ENCODE peak calls at places on chromosomes 4 and X, in eight cellular contexts. One of them, this sample, is unnamed.

GRCh38 chrX:109839694-109840358 is 106.8 kb upstream of the ACSL4 start:
- ATAC-seq in HCT116: peak
- ATAC-seq in GM23338: peak
- ATAC-seq in left colon: no peak
- ATAC-seq in activated CD4-positive, alpha-beta T cell treated with anti-CD3 and anti-CD28 coated beads for 36 hours: no peak
- ATAC-seq in activated T-helper 17 cell treated with anti-CD3 and anti-CD28 coated beads, Interleukin-2, amount 50 U/mL, for 72 hours: no peak
- ATAC-seq in activated CD8-positive, alpha-beta memory T cell treated with anti-CD3 and anti-CD28 coated beads, Interleukin-2, amount 10 ng/mL, durations not matched to agents 7 days and 5 days: no peak
- ATAC-seq in A549: peak
- ATAC-seq in this sample: peak

GRCh38 chr4:66252291-66252690 is 582.0 kb upstream of the EPHA5 start:
- ATAC-seq in HCT116: no peak
- ATAC-seq in GM23338: no peak
- ATAC-seq in left colon: no peak
- ATAC-seq in activated CD4-positive, alpha-beta T cell treated with anti-CD3 and anti-CD28 coated beads for 36 hours: no peak
- ATAC-seq in activated T-helper 17 cell treated with anti-CD3 and anti-CD28 coated beads, Interleukin-2, amount 50 U/mL, for 72 hours: no peak
- ATAC-seq in activated CD8-positive, alpha-beta memory T cell treated with anti-CD3 and anti-CD28 coated beads, Interleukin-2, amount 10 ng/mL, durations not matched to agents 7 days and 5 days: no peak
- ATAC-seq in A549: no peak
- ATAC-seq in this sample: no peak

GRCh38 chr4:1081689-1082040 is 31.7 kb downstream of the RNF212 start:
- ATAC-seq in HCT116: peak
- ATAC-seq in GM23338: no peak
- ATAC-seq in left colon: no peak
- ATAC-seq in activated CD4-positive, alpha-beta T cell treated with anti-CD3 and anti-CD28 coated beads for 36 hours: peak
- ATAC-seq in activated T-helper 17 cell treated with anti-CD3 and anti-CD28 coated beads, Interleukin-2, amount 50 U/mL, for 72 hours: peak
- ATAC-seq in activated CD8-positive, alpha-beta memory T cell treated with anti-CD3 and anti-CD28 coated beads, Interleukin-2, amount 10 ng/mL, durations not matched to agents 7 days and 5 days: peak
- ATAC-seq in A549: peak
- ATAC-seq in this sample: no peak

GRCh38 chr4:186699298-186699697 is 24.4 kb downstream of the FAT1 start:
- ATAC-seq in HCT116: peak
- ATAC-seq in GM23338: no peak
- ATAC-seq in left colon: peak
- ATAC-seq in activated CD4-positive, alpha-beta T cell treated with anti-CD3 and anti-CD28 coated beads for 36 hours: no peak
- ATAC-seq in activated T-helper 17 cell treated with anti-CD3 and anti-CD28 coated beads, Interleukin-2, amount 50 U/mL, for 72 hours: no peak
- ATAC-seq in activated CD8-positive, alpha-beta memory T cell treated with anti-CD3 and anti-CD28 coated beads, Interleukin-2, amount 10 ng/mL, durations not matched to agents 7 days and 5 days: no peak
- ATAC-seq in A549: no peak
- ATAC-seq in this sample: no peak

GRCh38 chrX:153475751-153476281 is 5.4 kb upstream of the HAUS7 start:
- ATAC-seq in HCT116: no peak
- ATAC-seq in GM23338: no peak
- ATAC-seq in left colon: no peak
- ATAC-seq in activated CD4-positive, alpha-beta T cell treated with anti-CD3 and anti-CD28 coated beads for 36 hours: no peak
- ATAC-seq in activated T-helper 17 cell treated with anti-CD3 and anti-CD28 coated beads, Interleukin-2, amount 50 U/mL, for 72 hours: no peak
- ATAC-seq in activated CD8-positive, alpha-beta memory T cell treated with anti-CD3 and anti-CD28 coated beads, Interleukin-2, amount 10 ng/mL, durations not matched to agents 7 days and 5 days: no peak
- ATAC-seq in A549: no peak
- ATAC-seq in this sample: no peak

GRCh38 chrX:39439910-39440733 is 638.9 kb downstream of the MID1IP1 start:
- ATAC-seq in HCT116: no peak
- ATAC-seq in GM23338: no peak
- ATAC-seq in left colon: no peak
- ATAC-seq in activated CD4-positive, alpha-beta T cell treated with anti-CD3 and anti-CD28 coated beads for 36 hours: peak
- ATAC-seq in activated T-helper 17 cell treated with anti-CD3 and anti-CD28 coated beads, Interleukin-2, amount 50 U/mL, for 72 hours: peak
- ATAC-seq in activated CD8-positive, alpha-beta memory T cell treated with anti-CD3 and anti-CD28 coated beads, Interleukin-2, amount 10 ng/mL, durations not matched to agents 7 days and 5 days: peak
- ATAC-seq in A549: no peak
- ATAC-seq in this sample: no peak

GRCh38 chrX:77298790-77299189 is 148.4 kb upstream of the FGF16 start:
- ATAC-seq in HCT116: no peak
- ATAC-seq in GM23338: no peak
- ATAC-seq in left colon: no peak
- ATAC-seq in activated CD4-positive, alpha-beta T cell treated with anti-CD3 and anti-CD28 coated beads for 36 hours: no peak
- ATAC-seq in activated T-helper 17 cell treated with anti-CD3 and anti-CD28 coated beads, Interleukin-2, amount 50 U/mL, for 72 hours: no peak
- ATAC-seq in activated CD8-positive, alpha-beta memory T cell treated with anti-CD3 and anti-CD28 coated beads, Interleukin-2, amount 10 ng/mL, durations not matched to agents 7 days and 5 days: no peak
- ATAC-seq in A549: no peak
- ATAC-seq in this sample: no peak

GRCh38 chr4:25454491-25454890 is 77.4 kb downstream of the ANAPC4 start:
- ATAC-seq in HCT116: no peak
- ATAC-seq in GM23338: no peak
- ATAC-seq in left colon: no peak
- ATAC-seq in activated CD4-positive, alpha-beta T cell treated with anti-CD3 and anti-CD28 coated beads for 36 hours: no peak
- ATAC-seq in activated T-helper 17 cell treated with anti-CD3 and anti-CD28 coated beads, Interleukin-2, amount 50 U/mL, for 72 hours: no peak
- ATAC-seq in activated CD8-positive, alpha-beta memory T cell treated with anti-CD3 and anti-CD28 coated beads, Interleukin-2, amount 10 ng/mL, durations not matched to agents 7 days and 5 days: no peak
- ATAC-seq in A549: no peak
- ATAC-seq in this sample: no peak

GRCh38 chrX:24208494-24209240 is 59.1 kb downstream of the ZFX start:
- ATAC-seq in HCT116: no peak
- ATAC-seq in GM23338: no peak
- ATAC-seq in left colon: no peak
- ATAC-seq in activated CD4-positive, alpha-beta T cell treated with anti-CD3 and anti-CD28 coated beads for 36 hours: no peak
- ATAC-seq in activated T-helper 17 cell treated with anti-CD3 and anti-CD28 coated beads, Interleukin-2, amount 50 U/mL, for 72 hours: no peak
- ATAC-seq in activated CD8-positive, alpha-beta memory T cell treated with anti-CD3 and anti-CD28 coated beads, Interleukin-2, amount 10 ng/mL, durations not matched to agents 7 days and 5 days: no peak
- ATAC-seq in A549: no peak
- ATAC-seq in this sample: no peak

GRCh38 chrX:20452487-20452886 is 185.8 kb upstream of the RPS6KA3 start:
- ATAC-seq in HCT116: no peak
- ATAC-seq in GM23338: no peak
- ATAC-seq in left colon: no peak
- ATAC-seq in activated CD4-positive, alpha-beta T cell treated with anti-CD3 and anti-CD28 coated beads for 36 hours: peak
- ATAC-seq in activated T-helper 17 cell treated with anti-CD3 and anti-CD28 coated beads, Interleukin-2, amount 50 U/mL, for 72 hours: peak
- ATAC-seq in activated CD8-positive, alpha-beta memory T cell treated with anti-CD3 and anti-CD28 coated beads, Interleukin-2, amount 10 ng/mL, durations not matched to agents 7 days and 5 days: peak
- ATAC-seq in A549: no peak
- ATAC-seq in this sample: no peak